ENCODE peak calls at places on chromosomes 5 and 9, in nine cellular contexts. X is A549, T is esophagus squamous epithelium, R is lower leg skin, O is adrenal gland, G is IMR-90, E is sigmoid colon, F is breast epithelium, N is spleen. Y is an unnamed sample.

GRCh38 chr9:93308158-93308602 is 124.2 kb downstream of the WNK2 start:
- DNase-seq in X (no peak), G (no peak), T (no peak), R (no peak), E (no peak), F (no peak), O (peak), N (peak), Y (no peak)

GRCh38 chr9:93682155-93682968 is 106.0 kb downstream of the PHF2 start:
- DNase-seq in X (peak), N (peak), O (peak), R (peak), G (peak), T (no peak), E (peak), F (peak), Y (peak)

GRCh38 chr5:104540448-104540847 is 977.9 kb upstream of the NUDT12 start:
- DNase-seq in E (no peak), G (peak), O (peak), F (no peak), R (no peak), X (no peak), T (no peak), N (no peak), Y (no peak)

GRCh38 chr5:181189363-181189961 is 15.5 kb downstream of the TRIM7 start:
- DNase-seq in R (no peak), E (no peak), F (no peak), T (no peak), N (peak), G (peak), O (no peak), X (no peak), Y (no peak)

GRCh38 chr5:138303365-138303764 is 28.2 kb downstream of the CDC25C start:
- DNase-seq in G (peak), N (no peak), R (no peak), X (no peak), T (no peak), E (no peak), O (no peak), F (no peak), Y (no peak)

GRCh38 chr9:129685220-129685932 is 19.9 kb downstream of the PRRX2 start:
- DNase-seq in N (no peak), X (peak), E (no peak), R (no peak), O (no peak), T (no peak), F (no peak), G (peak), Y (no peak)

GRCh38 chr5:116025831-116026230 is 6.4 kb upstream of the ARL14EPL start:
- DNase-seq in R (no peak), F (no peak), X (no peak), N (no peak), O (no peak), E (no peak), T (no peak), G (no peak), Y (no peak)

GRCh38 chr5:62305358-62305714 is 670 bp upstream of the KIF2A start:
- DNase-seq in F (no peak), O (no peak), X (no peak), T (no peak), E (no peak), G (no peak), N (no peak), R (no peak), Y (no peak)

GRCh38 chr9:116166713-116167112 is 13.1 kb downstream of the PAPPA start:
- DNase-seq in N (no peak), E (no peak), G (no peak), X (no peak), R (no peak), F (no peak), T (no peak), O (no peak), Y (no peak)

GRCh38 chr9:116160676-116161571 is 7.3 kb downstream of the PAPPA start:
- DNase-seq in E (no peak), F (no peak), N (no peak), O (no peak), R (no peak), G (no peak), X (no peak), T (no peak), Y (no peak)

GRCh38 chr9:116165912-116166311 is 12.3 kb downstream of the PAPPA start:
- DNase-seq in R (no peak), T (no peak), O (no peak), G (peak), X (no peak), F (no peak), E (no peak), N (no peak), Y (no peak)

GRCh38 chr9:116163293-116164055 is 9.9 kb downstream of the PAPPA start:
- DNase-seq in R (no peak), F (no peak), G (no peak), O (no peak), E (no peak), T (no peak), N (no peak), X (no peak), Y (no peak)

DNA sequence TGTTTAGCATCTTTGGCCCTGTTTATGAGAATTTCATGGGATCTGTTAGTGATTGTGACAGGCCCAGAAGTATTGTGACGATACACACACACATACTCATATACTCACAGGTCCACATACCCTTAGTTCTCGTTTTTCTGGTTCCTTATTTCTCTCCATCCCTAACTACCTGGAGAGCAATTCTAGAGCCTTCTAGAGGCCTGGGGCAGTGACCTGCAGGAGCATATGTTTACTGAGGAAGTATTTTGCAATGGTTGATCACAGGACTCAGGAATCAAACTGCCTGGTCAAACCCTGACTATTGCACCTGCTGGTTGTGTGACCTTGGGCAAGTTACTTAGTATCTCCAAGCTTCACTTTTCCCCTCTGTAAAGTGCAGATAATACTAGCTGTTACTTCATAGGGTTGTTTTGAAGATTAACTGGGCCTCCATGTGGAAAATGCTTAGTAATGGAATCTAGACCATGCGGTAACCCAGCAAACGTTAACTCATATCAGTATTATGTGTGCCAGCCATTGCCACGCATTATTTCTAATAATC is 8.7 kb downstream of the PAPPA start:
- DNase-seq in E (no peak), N (no peak), F (no peak), O (no peak), T (no peak), X (no peak), R (no peak), G (no peak), Y (no peak)
- TF ChIP-seq POLR2A in E (no peak), N (no peak), F (no peak), O (no peak), T (no peak), X (no peak), R (no peak), G (no peak), Y (no peak)

DNA sequence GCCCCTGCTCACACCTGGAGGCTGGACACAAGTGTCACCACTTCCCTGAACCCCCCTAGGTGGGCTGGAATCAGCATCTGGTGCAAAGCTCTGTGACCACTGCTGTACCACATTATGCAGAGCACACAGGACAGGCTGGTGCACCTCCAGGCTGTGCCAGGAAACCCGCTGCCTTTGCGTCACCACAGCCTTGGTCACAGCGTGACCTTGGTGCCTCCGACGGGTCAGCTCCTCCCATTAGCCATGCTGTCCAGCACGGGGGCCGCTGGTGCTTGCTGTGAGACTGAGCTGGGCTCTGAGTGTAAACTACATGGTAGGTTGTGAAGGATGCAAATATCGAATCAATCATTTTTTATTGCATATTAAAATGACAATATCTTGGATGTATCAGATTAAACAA is 2.8 kb upstream of the SEC16A start:
- DNase-seq in N (peak), G (no peak), F (no peak), T (no peak), O (peak), E (no peak), X (no peak), R (no peak), Y (no peak)
- TF ChIP-seq POLR2A in N (no peak), G (no peak), F (no peak), T (no peak), O (no peak), E (no peak), X (no peak), R (no peak), Y (no peak)

GRCh38 chr5:132408965-132409364 is 39.5 kb downstream of the SLC22A5 start:
- DNase-seq in T (no peak), G (no peak), N (no peak), F (no peak), O (no peak), E (no peak), R (no peak), X (no peak), Y (no peak)

GRCh38 chr5:132408456-132408855 is 38.9 kb downstream of the SLC22A5 start:
- DNase-seq in N (no peak), G (no peak), X (no peak), E (no peak), O (no peak), T (no peak), F (no peak), R (no peak), Y (no peak)

GRCh38 chr5:132407970-132408369 is 38.5 kb downstream of the SLC22A5 start:
- DNase-seq in N (no peak), E (no peak), F (no peak), T (no peak), O (no peak), R (no peak), X (no peak), G (no peak), Y (no peak)

GRCh38 chr5:132411382-132411925 is 41.9 kb downstream of the SLC22A5 start:
- DNase-seq in E (no peak), X (no peak), R (no peak), G (no peak), O (no peak), T (no peak), N (peak), F (no peak), Y (peak)

GRCh38 chr5:132410451-132411381 is 41.2 kb downstream of the SLC22A5 start:
- DNase-seq in G (peak), T (no peak), X (peak), O (peak), R (peak), F (no peak), N (peak), E (peak), Y (peak)
- TF ChIP-seq POLR2A in G (peak), T (no peak), X (peak), O (peak), R (no peak), F (no peak), N (peak), E (no peak), Y (no peak)

GRCh38 chr5:154753792-154754191 is 1.4 kb upstream of the LARP1 start:
- DNase-seq in F (no peak), G (peak), E (peak), T (peak), O (peak), N (no peak), R (peak), X (peak), Y (peak)
- TF ChIP-seq POLR2A in F (no peak), G (peak), E (peak), T (no peak), O (peak), N (no peak), R (no peak), X (no peak), Y (no peak)

GRCh38 chr9:110191616-110192015 is 16.3 kb downstream of the C9orf152 start:
- DNase-seq in X (no peak), G (no peak), T (no peak), N (no peak), F (no peak), O (no peak), R (no peak), E (no peak), Y (no peak)
- TF ChIP-seq POLR2A in X (no peak), G (no peak), T (no peak), N (no peak), F (no peak), O (no peak), R (no peak), E (no peak), Y (no peak)

GRCh38 chr5:164578911-164579310 is 1073.5 kb downstream of the MAT2B start:
- DNase-seq in T (no peak), N (no peak), R (no peak), G (no peak), O (no peak), E (no peak), F (no peak), X (no peak), Y (no peak)

GRCh38 chr5:164578401-164578800 is 1073.0 kb downstream of the MAT2B start:
- DNase-seq in E (no peak), F (no peak), X (no peak), G (no peak), O (no peak), N (no peak), R (no peak), T (no peak), Y (no peak)

GRCh38 chr5:164581889-164582288 is 1076.5 kb downstream of the MAT2B start:
- DNase-seq in T (no peak), G (no peak), R (no peak), N (no peak), O (no peak), E (no peak), X (no peak), F (no peak), Y (no peak)

GRCh38 chr5:164580155-164580554 is 1074.7 kb downstream of the MAT2B start:
- DNase-seq in X (no peak), G (no peak), T (no peak), O (no peak), N (no peak), E (no peak), R (no peak), F (no peak), Y (no peak)
- TF ChIP-seq POLR2A in X (no peak), G (no peak), T (no peak), O (no peak), N (no peak), E (no peak), R (no peak), F (no peak), Y (no peak)

DNA sequence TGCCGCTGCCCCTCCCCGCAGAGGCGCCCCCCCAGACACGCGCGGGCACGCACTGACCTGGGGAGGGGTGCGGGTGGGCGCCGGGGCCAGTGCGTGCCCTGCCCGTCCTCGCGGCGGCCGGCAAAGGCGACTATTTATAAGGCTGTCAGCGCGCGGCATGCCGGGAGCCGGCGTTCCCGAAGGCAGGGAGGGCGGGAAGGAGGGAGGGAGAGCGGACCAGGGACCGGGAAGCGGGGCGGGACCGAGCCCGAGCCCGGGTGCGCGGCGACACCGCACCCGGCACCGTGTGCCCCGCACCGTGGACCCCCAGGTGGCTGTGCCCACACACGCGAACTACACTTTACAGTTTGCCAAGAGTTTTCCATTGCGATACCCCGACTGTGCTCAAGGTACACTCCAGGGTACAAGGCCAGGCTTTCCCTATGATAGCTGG is at the start of gene AK1:
- DNase-seq in G (peak), T (no peak), X (no peak), N (peak), O (peak), R (no peak), E (peak), F (peak), Y (peak)
- TF ChIP-seq POLR2A in G (peak), T (no peak), X (peak), N (no peak), O (peak), R (no peak), E (no peak), F (no peak), Y (peak)

GRCh38 chr9:131395027-131395744 is 1.3 kb downstream of the PRRC2B start:
- DNase-seq in N (peak), X (no peak), R (peak), E (no peak), G (no peak), F (no peak), T (no peak), O (no peak), Y (peak)
- TF ChIP-seq POLR2A in N (no peak), X (no peak), R (no peak), E (no peak), G (no peak), F (no peak), T (no peak), O (no peak), Y (peak)

Y was measured in prostate gland.